ENCODE peak calls at places on chromosomes 13 and 19, in nine cellular contexts. T is psoas muscle; N is endodermal cell; K is adrenal gland; M is brain microvascular endothelial cell; Q is NB4; O is endothelial cell of umbilical vein; V is naive thymus-derived CD4-positive, alpha-beta T cell; J is AG04449. A is an unnamed sample.

GRCh38 chr19:29672933-29673336 is 7.7 kb downstream of the PLEKHF1 start:
- DNase-seq in T (no peak), N (no peak), K (no peak), M (no peak), Q (no peak), O (no peak), V (peak; percentile 60), J (no peak), A (peak; percentile 78)

GRCh38 chr13:26721251-26721939 is 39.2 kb downstream of the GPR12 start:
- DNase-seq in T (peak; percentile 23), N (no peak), K (no peak), M (no peak), Q (peak; percentile 99), O (no peak), V (no peak), J (no peak), A (peak; percentile 73)

GRCh38 chr19:51686171-51686570 is 7.0 kb upstream of the SPACA6 start:
- DNase-seq in T (no peak), N (no peak), K (peak; percentile 20), M (peak; percentile 20), Q (no peak), O (no peak), V (no peak), J (no peak), A (no peak)

GRCh38 chr19:29708553-29709439 is 6.3 kb downstream of the C19orf12 start:
- DNase-seq in T (peak; percentile 45), N (no peak), K (peak; percentile 62), M (no peak), Q (no peak), O (no peak), V (no peak), J (no peak), A (no peak)

GRCh38 chr19:4067396-4068057 is 828 bp upstream of the ZBTB7A start:
- DNase-seq in T (peak; percentile 48), N (no peak), K (no peak), M (no peak), Q (peak; percentile 67), O (peak; percentile 39), V (peak; percentile 48), J (no peak), A (no peak)

GRCh38 chr13:96100457-96101220 is 10.7 kb downstream of the HS6ST3 start:
- DNase-seq in T (no peak), N (peak; percentile 53), K (no peak), M (no peak), Q (no peak), O (no peak), V (no peak), J (no peak), A (no peak)

GRCh38 chr19:57800696-57801095 is 14.0 kb downstream of the ZNF552 start:
- DNase-seq in T (no peak), N (no peak), K (no peak), M (no peak), Q (no peak), O (no peak), V (no peak), J (no peak), A (no peak)

GRCh38 chr19:41934849-41935374 is 6.7 kb upstream of the ERFL start:
- DNase-seq in T (peak; percentile 58), N (peak; percentile 98), K (peak; percentile 71), M (peak; percentile 28), Q (peak; percentile 67), O (peak; percentile 45), V (peak; percentile 58), J (no peak), A (peak; percentile 63)

GRCh38 chr13:35475960-35476943 is at the start of gene MAB21L1:
- DNase-seq in T (peak; percentile 33), N (peak; percentile 68), K (no peak), M (peak; percentile 29), Q (peak; percentile 40), O (peak; percentile 24), V (no peak), J (no peak), A (no peak)

GRCh38 chr19:17451820-17452219 is 3.4 kb upstream of the TMEM221 start:
- DNase-seq in T (no peak), N (no peak), K (no peak), M (no peak), Q (no peak), O (no peak), V (no peak), J (no peak), A (no peak)

GRCh38 chr19:47427241-47428176 is 8.2 kb upstream of the MEIS3 start:
- DNase-seq in T (no peak), N (peak; percentile 98), K (peak; percentile 57), M (peak; percentile 40), Q (peak; percentile 90), O (peak; percentile 55), V (peak; percentile 59), J (no peak), A (peak; percentile 70)

GRCh38 chr13:48393698-48394085 is 19.2 kb downstream of the LPAR6 start:
- DNase-seq in T (no peak), N (no peak), K (no peak), M (no peak), Q (no peak), O (no peak), V (no peak), J (no peak), A (no peak)

GRCh38 chr19:22784051-22784450 is at the start of gene ZNF99:
- DNase-seq in T (peak; percentile 47), N (no peak), K (peak; percentile 22), M (no peak), Q (no peak), O (no peak), V (no peak), J (no peak), A (no peak)

GRCh38 chr13:39044536-39044935 is 6.3 kb downstream of the NHLRC3 start:
- DNase-seq in T (no peak), N (no peak), K (no peak), M (no peak), Q (no peak), O (no peak), V (no peak), J (no peak), A (no peak)

GRCh38 chr13:94305463-94305862 is 174.0 kb downstream of the DCT start:
- DNase-seq in T (no peak), N (no peak), K (peak; percentile 52), M (peak; percentile 76), Q (no peak), O (peak; percentile 67), V (no peak), J (no peak), A (no peak)

GRCh38 chr13:75704942-75705320 is 68.8 kb downstream of the LMO7 start:
- DNase-seq in T (no peak), N (no peak), K (no peak), M (no peak), Q (no peak), O (no peak), V (no peak), J (no peak), A (no peak)
- H3K4me3 ChIP-seq in T (peak overlapping the region; percentile 29), N (no peak overlapping the region), K (no peak overlapping the region), M (no peak overlapping the region), Q (no peak overlapping the region), O (no peak overlapping the region), V (no peak overlapping the region), J (no peak overlapping the region), A (no peak overlapping the region)

GRCh38 chr19:6754653-6755463 is 12.4 kb downstream of the SH2D3A start:
- DNase-seq in T (no peak), N (no peak), K (no peak), M (no peak), Q (no peak), O (no peak), V (no peak), J (no peak), A (no peak)
- H3K4me3 ChIP-seq in T (no peak overlapping the region), N (no peak overlapping the region), K (no peak overlapping the region), M (no peak overlapping the region), Q (no peak overlapping the region), O (no peak overlapping the region), V (no peak overlapping the region), J (no peak overlapping the region), A (no peak overlapping the region)

GRCh38 chr19:590396-590745 is 690 bp downstream of the HCN2 start:
- DNase-seq in T (no peak), N (peak; percentile 74), K (no peak), M (no peak), Q (no peak), O (no peak), V (no peak), J (no peak), A (peak; percentile 58)

GRCh38 chr19:590750-591098 is 1.0 kb downstream of the HCN2 start:
- DNase-seq in T (no peak), N (no peak), K (no peak), M (no peak), Q (no peak), O (no peak), V (no peak), J (no peak), A (no peak)

GRCh38 chr19:589693-590395 is at the start of gene HCN2:
- DNase-seq in T (no peak), N (no peak), K (no peak), M (no peak), Q (no peak), O (no peak), V (no peak), J (no peak), A (no peak)

GRCh38 chr19:592101-592500 is 2.4 kb downstream of the HCN2 start:
- DNase-seq in T (no peak), N (no peak), K (no peak), M (no peak), Q (no peak), O (no peak), V (no peak), J (no peak), A (no peak)

GRCh38 chr19:591099-591958 is 1.6 kb downstream of the HCN2 start:
- DNase-seq in T (no peak), N (peak; percentile 87), K (no peak), M (no peak), Q (no peak), O (no peak), V (no peak), J (no peak), A (no peak)
- H3K4me3 ChIP-seq in T (no peak overlapping the region), N (no peak overlapping the region), K (no peak overlapping the region), M (peak overlapping the region; percentile 3), Q (no peak overlapping the region), O (no peak overlapping the region), V (no peak overlapping the region), J (no peak overlapping the region), A (no peak overlapping the region)

GRCh38 chr13:110925023-110925608 is 10.2 kb upstream of the ANKRD10 start:
- DNase-seq in T (no peak), N (peak; percentile 74), K (no peak), M (no peak), Q (peak; percentile 48), O (no peak), V (no peak), J (no peak), A (no peak)

GRCh38 chr13:110932588-110932987 is 17.7 kb upstream of the ANKRD10 start:
- DNase-seq in T (no peak), N (no peak), K (no peak), M (no peak), Q (no peak), O (no peak), V (no peak), J (no peak), A (no peak)

GRCh38 chr13:110923777-110924638 is 9.1 kb upstream of the ANKRD10 start:
- DNase-seq in T (no peak), N (no peak), K (no peak), M (no peak), Q (no peak), O (no peak), V (no peak), J (no peak), A (no peak)

GRCh38 chr13:110924639-110924934 is 9.7 kb upstream of the ANKRD10 start:
- DNase-seq in T (no peak), N (no peak), K (no peak), M (no peak), Q (no peak), O (no peak), V (no peak), J (no peak), A (no peak)

GRCh38 chr13:110929104-110929777 is 14.4 kb upstream of the ANKRD10 start:
- DNase-seq in T (no peak), N (peak; percentile 33), K (no peak), M (no peak), Q (no peak), O (no peak), V (no peak), J (no peak), A (no peak)
- H3K4me3 ChIP-seq in T (no peak overlapping the region), N (no peak overlapping the region), K (no peak overlapping the region), M (no peak overlapping the region), Q (no peak overlapping the region), O (no peak overlapping the region), V (no peak overlapping the region), J (no peak overlapping the region), A (no peak overlapping the region)

A was measured in CD8-positive, alpha-beta T cell.